ENCODE peak calls at places on chromosomes 1 and 21, in ten cellular contexts. G is heart right ventricle; W is H54; S is M059J; I is CD8-positive, alpha-beta memory T cell; R is RCC 7860; P is stimulated activated naive CD8-positive, alpha-beta T cell treated with anti-CD3 and anti-CD28 coated beads, Interleukin-15, amount 100 ng/mL, for 72 hours; V is hippocampal formation; C is astrocyte; Z is activated T-helper 1 cell treated with anti-CD3 and anti-CD28 coated beads, Interleukin-12 subunit alpha, Interleukin-12 subunit beta, Interleukin-2, Interleukin-4 antibody, amounts not matched to agents 30 ng/mL and 10 ng/mL and 1 ng/mL, durations not matched to agents 14 hours and 24 hours and 36 hours. M is an unnamed sample.

GRCh38 chr1:18532390-18533170 is 51.9 kb downstream of the KLHDC7A start:
- DNase-seq in R (no peak), Z (no peak), W (no peak), G (no peak), P (no peak), I (no peak), V (no peak), S (no peak), C (no peak), M (no peak)

GRCh38 chr1:30634507-30634906 is 88.9 kb downstream of the MATN1 start:
- DNase-seq in V (no peak), I (no peak), S (no peak), G (no peak), C (no peak), Z (no peak), P (no peak), R (no peak), W (no peak), M (no peak)

GRCh38 chr1:186496452-186496851 is 35.5 kb upstream of the PDC start:
- DNase-seq in C (no peak), S (no peak), P (no peak), W (no peak), R (no peak), I (no peak), G (no peak), Z (no peak), V (no peak), M (no peak)

GRCh38 chr1:77831566-77831965 is 52.1 kb downstream of the MIGA1 start:
- DNase-seq in G (no peak), I (no peak), S (no peak), C (peak), P (no peak), Z (no peak), V (no peak), W (no peak), R (no peak), M (no peak)

GRCh38 chr1:56566040-56566774 is 13.2 kb downstream of the PLPP3 start:
- DNase-seq in W (no peak), Z (no peak), C (no peak), G (no peak), P (no peak), S (no peak), I (no peak), V (no peak), R (no peak), M (no peak)

GRCh38 chr1:84803604-84804003 is 89.4 kb downstream of the LPAR3 start:
- DNase-seq in C (no peak), G (no peak), W (no peak), P (no peak), Z (no peak), I (no peak), S (no peak), R (no peak), V (no peak), M (no peak)

GRCh38 chr1:109634771-109635750 is 15.4 kb downstream of the AMPD2 start:
- DNase-seq in S (no peak), Z (no peak), I (no peak), G (no peak), P (no peak), V (no peak), C (no peak), W (no peak), R (no peak), M (no peak)

GRCh38 chr21:42939581-42940413 is 14.4 kb upstream of the ERVH48-1 start:
- DNase-seq in V (peak), W (peak), R (peak), G (no peak), I (no peak), S (peak), C (peak), P (no peak), Z (no peak), M (no peak)

GRCh38 chr1:183685112-183685713 is 32.1 kb upstream of the APOBEC4 start:
- DNase-seq in Z (peak), W (no peak), V (no peak), I (no peak), C (peak), S (peak), G (no peak), P (peak), R (peak), M (no peak)

GRCh38 chr1:207844374-207844773 is 66.6 kb downstream of the CD34 start:
- DNase-seq in W (no peak), I (no peak), V (peak), Z (no peak), S (no peak), G (no peak), C (no peak), P (no peak), R (no peak), M (no peak)

M was measured in natural killer cell treated with Interleukin-12 subunit alpha and Interleukin-12 subunit beta and Interleukin-15 and Interleukin-18, amount 100 ng/mL, for 72 hours.